ENCODE peak calls at places on chromosome 2, in nine cellular contexts. A is NCI-H1694; N is iPS-NIHi11; P is NCI-H2171 treated with DMSO at 0.1 percent for 48 hours; K is stimulated activated CD4-positive, alpha-beta T cell treated with anti-CD3 and anti-CD28 coated beads, Interleukin-12 subunit alpha, Interleukin-12 subunit beta, amount 100 ng/mL, for 4 hours; C is cardiac fibroblast; W is heart left ventricle; E is neuronal stem cell; I is activated T-helper 1 cell treated with Interleukin-2 at 50 U/mL for 16 hours. G is an unnamed sample.
A peak's percentile ranks its signal among the peaks of the same experiment; 100 is the strongest.

GRCh38 chr2:28437142-28437835 is 44.6 kb downstream of the FOSL2 start:
- DNase-seq in A (no peak), N (peak; percentile 69), P (no peak), K (no peak), C (no peak), W (no peak), E (no peak), I (no peak), G (no peak)

GRCh38 chr2:18583905-18584607 is 5.3 kb downstream of the NT5C1B start:
- DNase-seq in A (no peak), N (no peak), P (no peak), K (no peak), C (no peak), W (peak; percentile 62), E (no peak), I (no peak), G (no peak)

GRCh38 chr2:199903111-199903510 is 8.0 kb upstream of the C2orf69 start:
- DNase-seq in A (no peak), N (no peak), P (no peak), K (no peak), C (no peak), W (no peak), E (no peak), I (no peak), G (no peak)

GRCh38 chr2:164560181-164560792 is 61.0 kb downstream of the GRB14 start:
- DNase-seq in A (peak; percentile 20), N (no peak), P (peak; percentile 34), K (no peak), C (peak; percentile 58), W (no peak), E (peak; percentile 18), I (no peak), G (no peak)

GRCh38 chr2:20015482-20016083 is 3.1 kb upstream of the MATN3 start:
- DNase-seq in A (peak; percentile 76), N (peak; percentile 51), P (peak; percentile 64), K (no peak), C (peak; percentile 80), W (no peak), E (peak; percentile 30), I (no peak), G (peak; percentile 88)

GRCh38 chr2:169069341-169069740 is at the start of gene DHRS9:
- DNase-seq in A (no peak), N (no peak), P (no peak), K (no peak), C (peak; percentile 76), W (no peak), E (no peak), I (no peak), G (peak; percentile 87)

GRCh38 chr2:150028337-150028736 is 440.8 kb upstream of the MMADHC start:
- DNase-seq in A (no peak), N (no peak), P (no peak), K (no peak), C (no peak), W (no peak), E (no peak), I (no peak), G (peak; percentile 32)

GRCh38 chr2:206418968-206419367 is 24.4 kb upstream of the ADAM23 start:
- DNase-seq in A (no peak), N (no peak), P (no peak), K (no peak), C (no peak), W (no peak), E (no peak), I (no peak), G (no peak)

GRCh38 chr2:14423145-14423906 is 209.2 kb upstream of the LRATD1 start:
- DNase-seq in A (no peak), N (no peak), P (no peak), K (no peak), C (no peak), W (no peak), E (no peak), I (no peak), G (no peak)

GRCh38 chr2:11835403-11835802 is 89.0 kb downstream of the LPIN1 start:
- DNase-seq in A (peak; percentile 35), N (no peak), P (peak; percentile 24), K (no peak), C (no peak), W (no peak), E (no peak), I (no peak), G (no peak)

GRCh38 chr2:220034356-220035121 is 407.1 kb downstream of the SLC4A3 start:
- DNase-seq in A (no peak), N (no peak), P (no peak), K (no peak), C (peak; percentile 60), W (no peak), E (no peak), I (no peak), G (no peak)

GRCh38 chr2:233453111-233453915 is 99.0 kb downstream of the DGKD start:
- DNase-seq in A (no peak), N (no peak), P (no peak), K (no peak), C (no peak), W (no peak), E (no peak), I (no peak), G (peak; percentile 37)

GRCh38 chr2:31066594-31066993 is 71.6 kb downstream of the GALNT14 start:
- DNase-seq in A (no peak), N (no peak), P (no peak), K (no peak), C (no peak), W (no peak), E (no peak), I (no peak), G (no peak)

GRCh38 chr2:210003394-210003793 is 956 bp downstream of the RPE start:
- DNase-seq in A (no peak), N (no peak), P (no peak), K (no peak), C (peak; percentile 22), W (no peak), E (no peak), I (no peak), G (no peak)

GRCh38 chr2:105797298-105797819 is 52.6 kb downstream of the NCK2 start:
- DNase-seq in A (no peak), N (no peak), P (no peak), K (no peak), C (peak; percentile 63), W (no peak), E (no peak), I (no peak), G (no peak)

GRCh38 chr2:168244318-168244717 is 3.1 kb downstream of the STK39 start:
- DNase-seq in A (peak; percentile 90), N (peak; percentile 35), P (peak; percentile 96), K (peak; percentile 26), C (no peak), W (no peak), E (no peak), I (peak; percentile 10), G (no peak)

GRCh38 chr2:202121532-202122166 is 48.6 kb downstream of the KIAA2012 start:
- DNase-seq in A (no peak), N (no peak), P (no peak), K (no peak), C (no peak), W (no peak), E (no peak), I (no peak), G (no peak)

GRCh38 chr2:25168256-25169072 is at the start of gene POMC:
- DNase-seq in A (no peak), N (peak; percentile 65), P (peak; percentile 76), K (peak; percentile 28), C (peak; percentile 26), W (peak; percentile 70), E (no peak), I (peak; percentile 5), G (peak; percentile 89)

G was measured in osteoblast.